ENCODE peak calls at places on chromosomes 13 and 19, in six cellular contexts. One of them, this sample, is unnamed.

GRCh38 chr13:79490846-79491245 is 9.9 kb downstream of the NDFIP2 start:
- DNase-seq in foreskin fibroblast: no peak
- DNase-seq in cardiac fibroblast: peak; percentile 25
- DNase-seq in iPS DF 6.9: no peak
- DNase-seq in heart right ventricle: no peak
- DNase-seq in AG10803: no peak
- DNase-seq in this sample: no peak

GRCh38 chr13:40381935-40382764 is 284.3 kb downstream of the FOXO1 start:
- DNase-seq in foreskin fibroblast: no peak
- DNase-seq in cardiac fibroblast: no peak
- DNase-seq in iPS DF 6.9: no peak
- DNase-seq in heart right ventricle: peak; percentile 22
- DNase-seq in AG10803: no peak
- DNase-seq in this sample: no peak

GRCh38 chr13:50149932-50150331 is 134.7 kb downstream of the KCNRG start:
- DNase-seq in foreskin fibroblast: no peak
- DNase-seq in cardiac fibroblast: peak; percentile 46
- DNase-seq in iPS DF 6.9: no peak
- DNase-seq in heart right ventricle: peak; percentile 88
- DNase-seq in AG10803: no peak
- DNase-seq in this sample: no peak

GRCh38 chr19:43748685-43749084 is 6.1 kb downstream of the SMG9 start:
- DNase-seq in foreskin fibroblast: no peak
- DNase-seq in cardiac fibroblast: no peak
- DNase-seq in iPS DF 6.9: no peak
- DNase-seq in heart right ventricle: no peak
- DNase-seq in AG10803: no peak
- DNase-seq in this sample: no peak

GRCh38 chr19:55254625-55254977 is 4.2 kb downstream of the PPP6R1 start:
- DNase-seq in foreskin fibroblast: no peak
- DNase-seq in cardiac fibroblast: no peak
- DNase-seq in iPS DF 6.9: no peak
- DNase-seq in heart right ventricle: no peak
- DNase-seq in AG10803: no peak
- DNase-seq in this sample: no peak

GRCh38 chr13:33676700-33677048 is 141.3 kb upstream of the RFC3 start:
- DNase-seq in foreskin fibroblast: peak; percentile 74
- DNase-seq in cardiac fibroblast: peak; percentile 71
- DNase-seq in iPS DF 6.9: no peak
- DNase-seq in heart right ventricle: peak; percentile 64
- DNase-seq in AG10803: peak; percentile 32
- DNase-seq in this sample: peak; percentile 10

GRCh38 chr13:44648392-44649117 is 72.4 kb upstream of the TSC22D1 start:
- DNase-seq in foreskin fibroblast: peak; percentile 59
- DNase-seq in cardiac fibroblast: peak; percentile 39
- DNase-seq in iPS DF 6.9: no peak
- DNase-seq in heart right ventricle: no peak
- DNase-seq in AG10803: peak; percentile 29
- DNase-seq in this sample: no peak

GRCh38 chr19:11091343-11092153 is 2.3 kb downstream of the LDLR start:
- DNase-seq in foreskin fibroblast: peak; percentile 77
- DNase-seq in cardiac fibroblast: peak; percentile 90
- DNase-seq in iPS DF 6.9: no peak
- DNase-seq in heart right ventricle: peak; percentile 66
- DNase-seq in AG10803: peak; percentile 96
- DNase-seq in this sample: peak; percentile 76

GRCh38 chr19:1992759-1993260 is 22.7 kb downstream of the BTBD2 start:
- DNase-seq in foreskin fibroblast: peak; percentile 38
- DNase-seq in cardiac fibroblast: no peak
- DNase-seq in iPS DF 6.9: no peak
- DNase-seq in heart right ventricle: no peak
- DNase-seq in AG10803: no peak
- DNase-seq in this sample: no peak

GRCh38 chr19:3224346-3225325 is at the start of gene CELF5:
- DNase-seq in foreskin fibroblast: peak; percentile 67
- DNase-seq in cardiac fibroblast: peak; percentile 37
- DNase-seq in iPS DF 6.9: no peak
- DNase-seq in heart right ventricle: no peak
- DNase-seq in AG10803: peak; percentile 11
- DNase-seq in this sample: no peak

GRCh38 chr19:32570081-32570785 is 10.8 kb upstream of the PDCD5 start:
- DNase-seq in foreskin fibroblast: peak; percentile 83
- DNase-seq in cardiac fibroblast: peak; percentile 71
- DNase-seq in iPS DF 6.9: peak; percentile 29
- DNase-seq in heart right ventricle: peak; percentile 34
- DNase-seq in AG10803: peak; percentile 63
- DNase-seq in this sample: peak; percentile 13

GRCh38 chr13:47628666-47629065 is 372.4 kb downstream of the SUCLA2 start:
- DNase-seq in foreskin fibroblast: peak; percentile 23
- DNase-seq in cardiac fibroblast: no peak
- DNase-seq in iPS DF 6.9: no peak
- DNase-seq in heart right ventricle: no peak
- DNase-seq in AG10803: peak; percentile 9
- DNase-seq in this sample: peak; percentile 13

GRCh38 chr19:5122121-5122400 is 153.1 kb downstream of the KDM4B start:
- DNase-seq in foreskin fibroblast: no peak
- DNase-seq in cardiac fibroblast: no peak
- DNase-seq in iPS DF 6.9: no peak
- DNase-seq in heart right ventricle: no peak
- DNase-seq in AG10803: no peak
- DNase-seq in this sample: no peak

GRCh38 chr13:94479559-94480095 is at the start of gene DCT:
- DNase-seq in foreskin fibroblast: no peak
- DNase-seq in cardiac fibroblast: no peak
- DNase-seq in iPS DF 6.9: no peak
- DNase-seq in heart right ventricle: no peak
- DNase-seq in AG10803: no peak
- DNase-seq in this sample: no peak

GRCh38 chr13:113589251-113589960 is 4.9 kb downstream of the TFDP1 start:
- DNase-seq in foreskin fibroblast: no peak
- DNase-seq in cardiac fibroblast: no peak
- DNase-seq in iPS DF 6.9: no peak
- DNase-seq in heart right ventricle: peak; percentile 20
- DNase-seq in AG10803: no peak
- DNase-seq in this sample: no peak

GRCh38 chr19:53195265-53195879 is 2.2 kb upstream of the ZNF665 start:
- DNase-seq in foreskin fibroblast: peak; percentile 89
- DNase-seq in cardiac fibroblast: peak; percentile 88
- DNase-seq in iPS DF 6.9: peak; percentile 75
- DNase-seq in heart right ventricle: peak; percentile 83
- DNase-seq in AG10803: peak; percentile 79
- DNase-seq in this sample: peak; percentile 58

GRCh38 chr13:77480071-77480470 is 55.4 kb upstream of the SCEL start:
- DNase-seq in foreskin fibroblast: no peak
- DNase-seq in cardiac fibroblast: peak; percentile 5
- DNase-seq in iPS DF 6.9: peak; percentile 13
- DNase-seq in heart right ventricle: no peak
- DNase-seq in AG10803: no peak
- DNase-seq in this sample: no peak

DNA sequence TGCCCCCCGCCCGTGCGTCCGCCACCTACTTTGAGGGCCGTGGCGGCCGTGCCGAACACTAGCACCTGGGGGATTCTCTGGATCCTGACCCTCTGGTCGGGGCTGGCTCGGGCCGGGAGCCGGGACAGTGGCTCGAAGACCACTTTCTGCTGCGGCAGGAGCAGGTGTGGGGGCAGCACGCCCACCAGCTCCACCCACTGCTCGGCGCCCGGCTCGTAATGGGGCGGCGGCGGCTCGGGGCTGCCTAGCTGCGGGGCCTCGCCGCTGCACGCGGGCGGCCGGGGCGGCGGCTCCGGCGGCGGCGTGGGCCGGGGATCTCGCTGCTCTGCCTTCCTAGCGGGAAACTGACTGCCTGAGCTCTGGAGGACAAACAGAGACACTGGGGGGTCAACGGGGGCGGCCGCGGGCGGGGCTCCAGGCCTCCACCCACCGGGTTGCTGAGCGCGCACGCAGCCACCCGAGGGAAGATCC is 26.4 kb downstream of the DCAF15 start:
- DNase-seq in foreskin fibroblast: peak; percentile 35
- DNase-seq in cardiac fibroblast: no peak
- DNase-seq in iPS DF 6.9: no peak
- DNase-seq in heart right ventricle: no peak
- DNase-seq in AG10803: no peak
- DNase-seq in this sample: no peak
- H3K4me3 ChIP-seq in foreskin fibroblast: no peak overlapping the region
- H3K4me3 ChIP-seq in cardiac fibroblast: no peak overlapping the region
- H3K4me3 ChIP-seq in iPS DF 6.9: peak overlapping the region; percentile 34
- H3K4me3 ChIP-seq in heart right ventricle: peak overlapping the region; percentile 58
- H3K4me3 ChIP-seq in AG10803: no peak overlapping the region
- H3K4me3 ChIP-seq in this sample: no peak overlapping the region

GRCh38 chr13:75222031-75222430 is 259.9 kb downstream of the TBC1D4 start:
- DNase-seq in foreskin fibroblast: peak; percentile 79
- DNase-seq in cardiac fibroblast: peak; percentile 76
- DNase-seq in iPS DF 6.9: no peak
- DNase-seq in heart right ventricle: no peak
- DNase-seq in AG10803: peak; percentile 80
- DNase-seq in this sample: peak; percentile 63

GRCh38 chr13:75223981-75224742 is 257.8 kb downstream of the TBC1D4 start:
- DNase-seq in foreskin fibroblast: peak; percentile 15
- DNase-seq in cardiac fibroblast: no peak
- DNase-seq in iPS DF 6.9: no peak
- DNase-seq in heart right ventricle: no peak
- DNase-seq in AG10803: peak; percentile 75
- DNase-seq in this sample: no peak

GRCh38 chr13:75217949-75218348 is 264.0 kb downstream of the TBC1D4 start:
- DNase-seq in foreskin fibroblast: peak; percentile 42
- DNase-seq in cardiac fibroblast: peak; percentile 70
- DNase-seq in iPS DF 6.9: no peak
- DNase-seq in heart right ventricle: no peak
- DNase-seq in AG10803: peak; percentile 95
- DNase-seq in this sample: peak; percentile 69

GRCh38 chr13:75220238-75220542 is 261.8 kb downstream of the TBC1D4 start:
- DNase-seq in foreskin fibroblast: no peak
- DNase-seq in cardiac fibroblast: no peak
- DNase-seq in iPS DF 6.9: no peak
- DNase-seq in heart right ventricle: no peak
- DNase-seq in AG10803: no peak
- DNase-seq in this sample: no peak

GRCh38 chr13:75219479-75220237 is 262.3 kb downstream of the TBC1D4 start:
- DNase-seq in foreskin fibroblast: peak; percentile 90
- DNase-seq in cardiac fibroblast: peak; percentile 80
- DNase-seq in iPS DF 6.9: peak; percentile 52
- DNase-seq in heart right ventricle: peak; percentile 80
- DNase-seq in AG10803: peak; percentile 67
- DNase-seq in this sample: peak; percentile 16
- H3K4me3 ChIP-seq in foreskin fibroblast: peak overlapping the region; percentile 44
- H3K4me3 ChIP-seq in cardiac fibroblast: peak overlapping the region; percentile 38
- H3K4me3 ChIP-seq in iPS DF 6.9: no peak overlapping the region
- H3K4me3 ChIP-seq in heart right ventricle: peak overlapping the region; percentile 29
- H3K4me3 ChIP-seq in AG10803: peak overlapping the region; percentile 46
- H3K4me3 ChIP-seq in this sample: peak overlapping the region; percentile 24

DNA sequence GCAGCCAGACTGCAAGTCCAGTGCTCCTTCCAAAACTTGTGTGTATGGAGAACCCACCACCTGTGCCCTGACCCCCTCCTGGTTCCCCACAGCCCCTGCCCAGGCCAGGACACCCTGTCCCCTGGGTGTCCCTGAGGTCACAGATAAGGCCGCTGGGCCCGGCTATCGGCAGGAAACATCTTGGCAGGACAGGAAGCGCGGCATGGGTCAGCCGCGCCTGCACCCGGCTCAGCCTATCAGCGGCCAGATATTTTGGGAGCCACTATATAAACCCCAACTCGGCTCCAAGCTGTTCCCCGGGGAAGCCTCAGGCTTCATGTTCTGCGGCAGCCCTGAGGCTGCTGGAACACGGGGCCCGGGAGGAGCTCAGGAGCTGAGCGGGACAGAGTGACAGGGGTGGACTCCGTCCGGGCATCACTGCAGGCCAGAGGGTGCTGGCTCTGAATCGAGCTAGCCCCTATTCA is 60.8 kb downstream of the AP1M1 start:
- DNase-seq in foreskin fibroblast: no peak
- DNase-seq in cardiac fibroblast: peak; percentile 54
- DNase-seq in iPS DF 6.9: no peak
- DNase-seq in heart right ventricle: peak; percentile 91
- DNase-seq in AG10803: no peak
- DNase-seq in this sample: no peak
- H3K4me3 ChIP-seq in foreskin fibroblast: no peak overlapping the region
- H3K4me3 ChIP-seq in cardiac fibroblast: no peak overlapping the region
- H3K4me3 ChIP-seq in iPS DF 6.9: no peak overlapping the region
- H3K4me3 ChIP-seq in heart right ventricle: no peak overlapping the region
- H3K4me3 ChIP-seq in AG10803: no peak overlapping the region
- H3K4me3 ChIP-seq in this sample: no peak overlapping the region

GRCh38 chr13:75195479-75196111 is 286.4 kb downstream of the TBC1D4 start:
- DNase-seq in foreskin fibroblast: no peak
- DNase-seq in cardiac fibroblast: peak; percentile 73
- DNase-seq in iPS DF 6.9: no peak
- DNase-seq in heart right ventricle: no peak
- DNase-seq in AG10803: no peak
- DNase-seq in this sample: no peak
- H3K4me3 ChIP-seq in foreskin fibroblast: no peak overlapping the region
- H3K4me3 ChIP-seq in cardiac fibroblast: no peak overlapping the region
- H3K4me3 ChIP-seq in iPS DF 6.9: no peak overlapping the region
- H3K4me3 ChIP-seq in heart right ventricle: no peak overlapping the region
- H3K4me3 ChIP-seq in AG10803: no peak overlapping the region
- H3K4me3 ChIP-seq in this sample: no peak overlapping the region